ENCODE peak calls at places on chromosomes 2 and 18, in eight cellular contexts. G, I, M, W, Y, E, R and K are unnamed samples. For H3K27me3, the result is how much of the 10 kb centered on the place peaks cover.

GRCh38 chr2:103401621-103402020 is 639.8 kb downstream of the TMEM182 start:
- DNase-seq in Y (no peak), E (no peak), M (no peak), R (peak), I (no peak), G (no peak), W (no peak), K (no peak)

GRCh38 chr2:68971591-68972231 is 2.7 kb upstream of the GKN1 start:
- DNase-seq in R (no peak), Y (no peak), E (no peak), M (peak), G (no peak), I (no peak), W (no peak), K (no peak)

GRCh38 chr2:199589303-199589702 is 131.6 kb upstream of the SATB2 start:
- DNase-seq in G (no peak), M (no peak), Y (no peak), R (no peak), W (no peak), E (no peak), I (no peak), K (no peak)

GRCh38 chr2:210421916-210422315 is 54.6 kb downstream of the LANCL1 start:
- DNase-seq in Y (no peak), R (no peak), M (no peak), I (no peak), W (no peak), G (no peak), E (no peak), K (no peak)

GRCh38 chr2:44778221-44778654 is 163.3 kb upstream of the SIX3 start:
- DNase-seq in M (no peak), W (no peak), I (no peak), G (no peak), E (no peak), Y (no peak), R (no peak), K (no peak)

GRCh38 chr2:55518846-55519167 is 711 bp upstream of the CFAP36 start:
- DNase-seq in M (no peak), Y (no peak), W (no peak), I (no peak), E (no peak), R (no peak), G (no peak), K (no peak)

GRCh38 chr2:191578031-191578430 is 99.9 kb upstream of the NABP1 start:
- DNase-seq in G (no peak), E (no peak), M (no peak), Y (no peak), I (no peak), R (no peak), W (no peak), K (no peak)

GRCh38 chr2:216115224-216115582 is 6.1 kb downstream of the XRCC5 start:
- DNase-seq in G (no peak), I (no peak), E (no peak), M (no peak), Y (no peak), W (no peak), R (no peak), K (no peak)

GRCh38 chr18:63617049-63617995 is 26.7 kb downstream of the SERPINB4 start:
- DNase-seq in M (no peak), Y (no peak), W (no peak), G (no peak), R (no peak), I (no peak), E (no peak), K (no peak)

GRCh38 chr2:221422516-221423211 is 149.4 kb downstream of the EPHA4 start:
- DNase-seq in W (no peak), M (no peak), I (no peak), G (no peak), R (no peak), Y (no peak), E (no peak), K (no peak)

GRCh38 chr2:190941571-190941970 is 61.0 kb downstream of the GLS start:
- DNase-seq in E (no peak), M (no peak), W (no peak), R (no peak), Y (no peak), I (no peak), G (no peak), K (no peak)

GRCh38 chr2:201795608-201796477 is 10.5 kb upstream of the CDK15 start:
- DNase-seq in G (no peak), I (no peak), M (no peak), R (no peak), W (no peak), Y (no peak), E (no peak), K (no peak)

GRCh38 chr18:52700757-52701156 is 360.8 kb downstream of the DCC start:
- DNase-seq in Y (no peak), I (no peak), R (no peak), W (no peak), M (no peak), G (no peak), E (no peak), K (no peak)

GRCh38 chr2:112021781-112022231 is 33.3 kb upstream of the TMEM87B start:
- DNase-seq in Y (no peak), W (no peak), I (no peak), R (no peak), M (no peak), E (no peak), G (no peak), K (no peak)

GRCh38 chr2:46850742-46851141 is 64.9 kb downstream of the MCFD2 start:
- DNase-seq in M (peak), W (no peak), Y (peak), I (no peak), G (no peak), E (no peak), R (peak), K (no peak)

GRCh38 chr18:69265661-69266060 is 135.0 kb upstream of the DOK6 start:
- DNase-seq in E (no peak), M (no peak), R (no peak), Y (no peak), I (no peak), G (no peak), W (no peak), K (no peak)

GRCh38 chr2:135066710-135067109 is 14.6 kb downstream of the RAB3GAP1 start:
- DNase-seq in E (no peak), I (no peak), Y (no peak), G (no peak), W (no peak), M (no peak), R (no peak), K (no peak)

GRCh38 chr2:63047534-63048281 is 2.9 kb upstream of the OTX1 start:
- DNase-seq in G (no peak), W (peak), R (peak), Y (no peak), I (no peak), M (no peak), E (no peak), K (no peak)

GRCh38 chr18:75916641-75916982 is 489.1 kb upstream of the SMIM21 start:
- DNase-seq in G (no peak), Y (no peak), E (no peak), I (no peak), R (no peak), W (no peak), M (no peak), K (no peak)

GRCh38 chr2:1081411-1082225 is 131.0 kb downstream of the SNTG2 start:
- DNase-seq in M (peak), I (no peak), E (no peak), G (no peak), Y (no peak), W (no peak), R (peak), K (no peak)

GRCh38 chr2:74502147-74502719 is 2.8 kb upstream of the LBX2 start:
- DNase-seq in E (no peak), M (peak), W (peak), R (peak), G (no peak), Y (no peak), I (no peak), K (no peak)

GRCh38 chr2:47307066-47307465 is 95.9 kb upstream of the MSH2 start:
- DNase-seq in G (no peak), R (no peak), I (no peak), Y (no peak), M (no peak), E (no peak), W (no peak), K (no peak)

GRCh38 chr18:46097378-46097852 is 681 bp downstream of the ATP5F1A start:
- DNase-seq in M (peak), I (no peak), G (no peak), W (no peak), E (no peak), Y (no peak), R (no peak), K (peak)

GRCh38 chr2:74017181-74017580 is 32.5 kb downstream of the TET3 start:
- DNase-seq in E (no peak), W (no peak), G (no peak), R (no peak), M (no peak), Y (no peak), I (no peak), K (no peak)

GRCh38 chr2:64730551-64731305 is 77.0 kb upstream of the SERTAD2 start:
- DNase-seq in E (peak), G (peak), M (peak), R (peak), Y (peak), W (peak), I (no peak), K (peak)

GRCh38 chr18:63254716-63255399 is 64.7 kb downstream of the BCL2 start:
- DNase-seq in G (no peak), I (no peak), W (no peak), Y (no peak), R (no peak), M (no peak), E (no peak), K (no peak)

GRCh38 chr18:59249186-59249774 is 24.0 kb downstream of the RAX start:
- DNase-seq in M (no peak), I (no peak), G (no peak), R (peak), Y (no peak), W (no peak), E (peak), K (no peak)

GRCh38 chr2:143885461-143885860 is 634.5 kb downstream of the ZEB2 start:
- DNase-seq in G (no peak), E (no peak), M (no peak), I (no peak), R (no peak), Y (no peak), W (no peak), K (no peak)

GRCh38 chr2:143891879-143892308 is 628.0 kb downstream of the ZEB2 start:
- DNase-seq in I (no peak), Y (no peak), R (no peak), E (no peak), G (no peak), M (no peak), W (no peak), K (no peak)

GRCh38 chr2:143893340-143893739 is 626.6 kb downstream of the ZEB2 start:
- DNase-seq in R (no peak), M (no peak), W (no peak), Y (no peak), G (no peak), E (no peak), I (no peak), K (no peak)

DNA sequence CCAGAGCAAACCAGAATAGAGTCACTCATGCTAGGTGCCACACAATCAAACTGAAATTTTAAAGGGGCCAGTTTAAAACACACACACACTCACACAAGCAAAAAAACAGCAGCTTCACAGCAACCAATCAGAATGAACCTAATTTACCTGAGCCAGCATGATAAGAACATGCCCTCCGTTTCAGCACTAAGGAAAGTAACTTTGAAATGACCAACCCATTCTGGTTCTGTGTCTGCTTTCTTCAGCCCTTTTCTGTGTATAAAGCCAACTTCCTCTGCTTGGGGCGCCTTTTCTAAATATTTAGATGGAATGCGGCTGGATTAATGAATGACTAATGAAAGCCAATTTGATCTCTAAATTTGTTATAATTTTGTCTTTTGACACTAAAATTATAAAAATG is 629.1 kb downstream of the ZEB2 start:
- DNase-seq in G (no peak), W (no peak), E (no peak), R (no peak), M (no peak), I (no peak), Y (no peak), K (no peak)
- H3K27ac ChIP-seq in G (no peak), W (no peak), E (no peak), R (no peak), M (no peak), I (no peak), Y (no peak), K (no peak)

DNA sequence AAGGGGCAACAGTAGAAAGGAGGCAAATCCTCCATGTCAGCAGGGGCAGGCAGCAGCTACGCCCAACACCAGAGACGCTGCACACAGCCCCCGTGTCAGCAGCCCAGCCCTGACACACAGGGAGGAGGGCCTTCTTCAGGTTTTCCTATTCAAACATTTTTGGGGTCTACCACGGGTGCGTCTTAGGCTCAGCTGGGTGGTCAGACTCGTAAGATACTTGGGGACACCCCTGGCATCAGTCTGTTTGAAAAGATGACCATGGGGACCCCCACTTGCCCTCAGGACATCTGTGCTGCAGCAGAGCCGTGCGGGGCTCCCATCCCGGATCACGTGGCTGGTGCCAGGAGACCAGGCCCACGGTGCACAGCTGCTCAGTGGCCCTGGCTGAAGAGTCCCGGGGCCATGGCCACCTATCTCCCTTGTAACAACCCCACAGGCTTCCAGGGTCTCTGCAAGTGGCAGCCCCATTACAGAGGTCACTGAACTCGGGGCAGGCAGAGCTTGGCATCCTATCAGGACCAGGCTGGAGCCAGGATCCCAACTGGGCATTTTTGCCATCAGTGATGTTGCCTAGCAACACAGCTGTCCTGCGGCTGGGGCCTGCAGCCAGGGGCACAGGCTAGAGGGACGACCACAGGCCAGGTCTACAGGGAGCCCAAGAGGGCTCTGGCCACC is 82.5 kb downstream of the EDAR start:
- DNase-seq in Y (no peak), I (no peak), G (no peak), R (no peak), E (no peak), W (no peak), M (no peak), K (no peak)
- H3K27me3 ChIP-seq in Y (under half), I (under half), G (under half), R (under half), E (under half), W (under half), M (under half), K (under half)

GRCh38 chr2:152098798-152099654 is at the start of gene CACNB4:
- DNase-seq in G (no peak), I (no peak), E (no peak), R (peak), W (peak), Y (no peak), M (peak), K (no peak)
- H3K4me3 ChIP-seq in G (peak), I (peak), E (peak), R (peak), W (peak), Y (peak), M (peak), K (peak)

DNA sequence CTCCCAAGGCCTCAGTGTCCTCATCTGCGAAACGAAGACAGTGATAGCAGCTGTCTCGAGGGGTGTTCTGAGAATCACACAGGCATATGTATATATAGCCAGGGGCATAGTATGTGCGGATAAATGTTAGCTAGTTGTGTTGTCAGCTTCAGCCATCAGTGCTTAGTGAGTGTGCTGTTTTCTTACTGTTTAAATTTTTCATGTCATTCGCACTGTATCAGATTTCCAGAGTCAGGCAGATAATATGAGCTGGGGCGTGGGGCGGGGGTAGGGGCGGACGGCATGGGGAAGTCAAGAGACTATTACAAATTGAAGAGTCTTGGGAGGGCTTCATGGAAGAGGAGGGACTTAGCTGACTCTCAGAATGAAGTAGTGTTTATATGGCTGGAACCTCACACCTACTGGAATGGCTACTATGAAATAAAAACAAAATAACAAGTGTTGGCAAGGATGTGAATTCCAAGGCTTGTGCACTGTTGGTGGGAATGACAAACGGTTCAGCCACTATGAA is 7.0 kb downstream of the TRAPPC12 start:
- DNase-seq in I (no peak), R (no peak), E (no peak), Y (no peak), W (no peak), M (no peak), G (no peak), K (no peak)
- H3K27ac ChIP-seq in I (no peak), R (no peak), E (no peak), Y (no peak), W (no peak), M (no peak), G (no peak), K (no peak)

GRCh38 chr2:236159778-236160170 is 8.4 kb downstream of the GBX2 start:
- DNase-seq in R (no peak), I (no peak), W (no peak), M (no peak), Y (no peak), G (no peak), E (no peak), K (no peak)

GRCh38 chr2:236162031-236162803 is 6.0 kb downstream of the GBX2 start:
- DNase-seq in G (no peak), I (no peak), M (no peak), Y (no peak), W (no peak), E (no peak), R (no peak), K (no peak)

GRCh38 chr2:236160366-236161081 is 7.7 kb downstream of the GBX2 start:
- DNase-seq in M (no peak), G (no peak), R (no peak), I (no peak), Y (no peak), W (no peak), E (no peak), K (no peak)

GRCh38 chr2:236161531-236161930 is 6.7 kb downstream of the GBX2 start:
- DNase-seq in Y (no peak), M (no peak), W (no peak), I (no peak), R (no peak), G (no peak), E (no peak), K (no peak)

GRCh38 chr2:236161082-236161462 is 7.1 kb downstream of the GBX2 start:
- DNase-seq in W (no peak), G (no peak), R (no peak), I (no peak), M (no peak), Y (no peak), E (no peak), K (no peak)
- H3K27me3 ChIP-seq in W (half or more), G (under half), R (under half), I (under half), M (under half), Y (under half), E (under half), K (under half)

GRCh38 chr2:142878061-142878741 is 737 bp downstream of the KYNU start:
- DNase-seq in R (no peak), I (no peak), E (no peak), M (no peak), G (no peak), Y (no peak), W (no peak), K (no peak)
- H3K4me3 ChIP-seq in R (no peak), I (no peak), E (no peak), M (no peak), G (no peak), Y (peak), W (peak), K (no peak)